ENCODE peak calls at places on chromosomes 5 and 9, in seven cellular contexts. Y, N, T, B, Q, M and S are unnamed samples.

GRCh38 chr5:50711280-50711679 is 44.8 kb downstream of the PARP8 start:
- DNase-seq in B (peak; percentile 4), M (no peak), N (no peak), Y (no peak), Q (no peak), T (no peak), S (no peak)

GRCh38 chr9:130244548-130245165 is 20.9 kb upstream of the HMCN2 start:
- DNase-seq in T (no peak), Q (no peak), B (no peak), N (no peak), Y (no peak), M (no peak), S (no peak)

GRCh38 chr5:157744055-157745011 is 821 bp downstream of the LSM11 start:
- DNase-seq in M (no peak), Q (no peak), Y (no peak), N (no peak), T (peak; percentile 8), B (no peak), S (no peak)

GRCh38 chr5:2896371-2897275 is 145.1 kb upstream of the IRX2 start:
- DNase-seq in Q (no peak), N (no peak), M (no peak), B (no peak), Y (no peak), T (no peak), S (no peak)

GRCh38 chr5:164137095-164137494 is 631.7 kb downstream of the MAT2B start:
- DNase-seq in T (no peak), M (no peak), Y (no peak), B (no peak), Q (no peak), N (no peak), S (no peak)

GRCh38 chr5:142522983-142523382 is 162.9 kb downstream of the FGF1 start:
- DNase-seq in M (no peak), B (no peak), Y (no peak), Q (no peak), N (no peak), T (no peak), S (no peak)

GRCh38 chr9:130172161-130172857 is at the start of gene NCS1:
- DNase-seq in Y (peak; percentile 47), T (peak; percentile 26), N (peak; percentile 77), M (peak; percentile 72), B (peak; percentile 65), Q (no peak), S (no peak)

GRCh38 chr9:89794918-89795317 is 190.1 kb downstream of the GADD45G start:
- DNase-seq in B (no peak), T (no peak), N (no peak), M (no peak), Y (no peak), Q (no peak), S (no peak)

GRCh38 chr9:4933177-4933576 is 51.9 kb upstream of the JAK2 start:
- DNase-seq in Q (no peak), T (no peak), N (no peak), M (peak; percentile 55), B (no peak), Y (no peak), S (no peak)

GRCh38 chr5:87784869-87785268 is 372.1 kb upstream of the CCNH start:
- DNase-seq in N (no peak), Y (no peak), Q (no peak), B (no peak), M (no peak), T (no peak), S (no peak)

GRCh38 chr5:10987881-10988504 is 227.0 kb upstream of the DAP start:
- DNase-seq in N (no peak), M (peak; percentile 10), Y (no peak), Q (no peak), T (peak; percentile 41), B (no peak), S (no peak)

GRCh38 chr5:157575096-157575872 is at the start of gene ADAM19:
- DNase-seq in T (no peak), Q (no peak), M (peak; percentile 63), B (peak; percentile 56), N (peak; percentile 10), Y (no peak), S (no peak)

GRCh38 chr9:130333041-130334040 is 67.8 kb downstream of the HMCN2 start:
- DNase-seq in T (no peak), N (no peak), B (peak; percentile 47), M (peak; percentile 30), Y (no peak), Q (no peak), S (no peak)

GRCh38 chr9:37433754-37434435 is 11.4 kb downstream of the GRHPR start:
- DNase-seq in Q (no peak), Y (no peak), N (peak; percentile 86), T (no peak), B (no peak), M (no peak), S (no peak)

GRCh38 chr5:123700624-123701023 is 188.6 kb downstream of the CSNK1G3 start:
- DNase-seq in Q (peak; percentile 95), N (no peak), Y (peak; percentile 89), T (no peak), M (peak; percentile 99), B (peak; percentile 99), S (peak; percentile 93)

GRCh38 chr9:87259543-87259942 is 238.1 kb upstream of the DAPK1 start:
- DNase-seq in Q (no peak), B (peak; percentile 51), M (no peak), Y (no peak), T (no peak), N (no peak), S (no peak)